ENCODE peak calls at places on chromosome 5, in four cellular contexts. K is astrocyte of the spinal cord, Q is aorta, F is left ventricle myocardium inferior. W is an unnamed sample.

GRCh38 chr5:179192185-179192890 is 132.2 kb downstream of the ZNF354C start:
- DNase-seq in K (no peak), Q (peak; percentile 57), F (no peak), W (no peak)

GRCh38 chr5:76561959-76562358 is 61.2 kb downstream of the F2RL2 start:
- DNase-seq in K (no peak), Q (no peak), F (no peak), W (no peak)

GRCh38 chr5:175654346-175654745 is 3.5 kb upstream of the HRH2 start:
- DNase-seq in K (no peak), Q (no peak), F (no peak), W (no peak)

GRCh38 chr5:157562111-157562581 is 13.4 kb downstream of the ADAM19 start:
- DNase-seq in K (peak; percentile 78), Q (peak; percentile 91), F (peak; percentile 84), W (peak; percentile 70)

GRCh38 chr5:131825404-131826013 is 28.7 kb upstream of the FNIP1 start:
- DNase-seq in K (no peak), Q (no peak), F (no peak), W (no peak)

GRCh38 chr5:129356846-129357245 is 103.3 kb upstream of the ADAMTS19 start:
- DNase-seq in K (no peak), Q (no peak), F (no peak), W (no peak)

GRCh38 chr5:151315998-151316597 is 12.5 kb upstream of the SLC36A3 start:
- DNase-seq in K (peak; percentile 61), Q (peak; percentile 89), F (peak; percentile 77), W (peak; percentile 86)

GRCh38 chr5:125058185-125058826 is 311.9 kb upstream of the ZNF608 start:
- DNase-seq in K (peak; percentile 44), Q (no peak), F (no peak), W (peak; percentile 57)

GRCh38 chr5:57368010-57368409 is 114.6 kb downstream of the ACTBL2 start:
- DNase-seq in K (no peak), Q (no peak), F (no peak), W (no peak)

GRCh38 chr5:76942581-76942980 is 10.3 kb upstream of the CRHBP start:
- DNase-seq in K (peak; percentile 80), Q (no peak), F (no peak), W (peak; percentile 95)

GRCh38 chr5:111227805-111228204 is 3.6 kb downstream of the CAMK4 start:
- DNase-seq in K (peak; percentile 68), Q (no peak), F (no peak), W (peak; percentile 83)

GRCh38 chr5:53946405-53947100 is 363.8 kb downstream of the ARL15 start:
- DNase-seq in K (no peak), Q (no peak), F (no peak), W (no peak)

GRCh38 chr5:137582218-137582617 is 83.1 kb upstream of the SPOCK1 start:
- DNase-seq in K (no peak), Q (no peak), F (no peak), W (no peak)

GRCh38 chr5:3000631-3001030 is 249.2 kb upstream of the IRX2 start:
- DNase-seq in K (no peak), Q (no peak), F (no peak), W (no peak)

GRCh38 chr5:177332896-177333260 is 18.6 kb downstream of the LMAN2 start:
- DNase-seq in K (no peak), Q (peak; percentile 68), F (no peak), W (no peak)

GRCh38 chr5:177966009-177966838 is 29.8 kb downstream of the PROP1 start:
- DNase-seq in K (no peak), Q (no peak), F (no peak), W (no peak)

GRCh38 chr5:1511037-1511436 is 12.7 kb downstream of the LPCAT1 start:
- DNase-seq in K (no peak), Q (peak; percentile 73), F (no peak), W (no peak)

GRCh38 chr5:57176350-57176857 is 2.5 kb downstream of the GPBP1 start:
- DNase-seq in K (peak; percentile 86), Q (no peak), F (no peak), W (peak; percentile 37)

GRCh38 chr5:59123595-59124561 is 541.0 kb downstream of the RAB3C start:
- DNase-seq in K (no peak), Q (no peak), F (no peak), W (no peak)

GRCh38 chr5:129392681-129393080 is 67.4 kb upstream of the ADAMTS19 start:
- DNase-seq in K (no peak), Q (no peak), F (no peak), W (no peak)

GRCh38 chr5:40681351-40682311 is 1.9 kb downstream of the PTGER4 start:
- DNase-seq in K (peak; percentile 42), Q (peak; percentile 81), F (peak; percentile 27), W (no peak)

GRCh38 chr5:40683351-40683750 is 3.6 kb downstream of the PTGER4 start:
- DNase-seq in K (no peak), Q (no peak), F (no peak), W (no peak)

GRCh38 chr5:40679998-40680681 is 425 bp downstream of the PTGER4 start:
- DNase-seq in K (no peak), Q (no peak), F (peak; percentile 28), W (no peak)

GRCh38 chr5:40680741-40681350 is 1.1 kb downstream of the PTGER4 start:
- DNase-seq in K (peak; percentile 54), Q (no peak), F (no peak), W (peak; percentile 56)

GRCh38 chr5:40682431-40683017 is 2.8 kb downstream of the PTGER4 start:
- DNase-seq in K (peak; percentile 36), Q (no peak), F (no peak), W (no peak)
- H3K4me3 ChIP-seq in K (peak overlapping the region; percentile 81), Q (no peak overlapping the region), F (peak overlapping the region; percentile 95), W (no peak overlapping the region)

GRCh38 chr5:135382131-135382530 is 16.9 kb downstream of the MACROH2A1 start:
- DNase-seq in K (no peak), Q (no peak), F (no peak), W (no peak)

GRCh38 chr5:135375040-135375439 is 24.0 kb downstream of the MACROH2A1 start:
- DNase-seq in K (no peak), Q (no peak), F (no peak), W (no peak)

GRCh38 chr5:135376961-135377621 is 21.9 kb downstream of the MACROH2A1 start:
- DNase-seq in K (no peak), Q (no peak), F (no peak), W (no peak)

GRCh38 chr5:135377751-135378680 is 21.0 kb downstream of the MACROH2A1 start:
- DNase-seq in K (no peak), Q (no peak), F (no peak), W (no peak)

DNA sequence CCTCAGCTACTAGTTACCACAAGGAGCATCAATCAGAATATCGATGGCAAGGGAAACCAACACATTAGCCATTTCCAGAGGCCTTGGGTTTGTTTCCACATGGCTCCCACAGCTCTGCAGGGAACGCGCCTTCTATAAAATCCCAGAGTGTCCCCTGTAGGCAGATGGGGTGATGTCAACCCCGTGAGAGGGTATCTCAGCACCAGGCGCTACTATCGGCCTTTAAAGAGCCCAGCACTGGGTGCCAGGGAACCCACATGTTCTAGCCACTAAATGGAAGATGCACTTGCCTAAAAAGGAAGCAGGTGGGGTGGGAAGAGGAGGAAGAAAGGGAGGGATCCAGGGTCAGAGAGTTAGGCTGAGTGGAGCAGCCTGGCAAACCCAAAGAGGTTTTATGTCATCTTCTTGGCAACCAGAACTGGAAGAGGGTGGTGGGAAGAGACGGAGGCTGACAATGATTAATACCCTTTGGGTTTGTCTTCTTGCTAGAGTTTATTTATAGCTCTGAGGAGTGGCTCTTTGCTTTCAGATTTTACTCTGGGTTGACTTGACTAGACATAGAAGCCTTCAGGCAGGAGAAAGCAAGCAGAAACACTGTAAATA is 19.9 kb downstream of the MACROH2A1 start:
- DNase-seq in K (peak; percentile 28), Q (no peak), F (no peak), W (peak; percentile 62)
- H3K4me3 ChIP-seq in K (no peak overlapping the region), Q (no peak overlapping the region), F (no peak overlapping the region), W (no peak overlapping the region)

DNA sequence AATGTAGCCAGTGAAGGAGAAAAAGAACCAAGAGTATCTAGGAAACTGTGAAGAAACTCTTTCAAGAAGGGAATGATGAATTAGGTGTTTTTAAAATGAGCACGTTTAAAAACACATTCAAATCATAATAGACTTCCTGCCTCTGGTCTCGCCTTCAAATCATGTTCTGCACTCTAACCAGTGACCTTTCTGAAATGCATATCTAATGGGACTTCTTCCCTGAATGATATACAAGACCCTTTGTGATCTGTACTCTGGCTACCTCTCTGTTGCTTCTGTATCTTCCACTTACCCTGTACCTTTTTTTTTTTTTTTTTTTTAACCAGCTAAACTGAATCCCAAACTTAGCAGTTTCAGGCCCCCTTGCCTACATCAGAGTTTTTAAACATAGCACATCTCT is 19.5 kb downstream of the SRFBP1 start:
- DNase-seq in K (no peak), Q (no peak), F (no peak), W (no peak)
- H3K4me3 ChIP-seq in K (no peak overlapping the region), Q (no peak overlapping the region), F (no peak overlapping the region), W (no peak overlapping the region)

GRCh38 chr5:117204926-117205869 is 630.6 kb upstream of the SEMA6A start:
- DNase-seq in K (no peak), Q (no peak), F (no peak), W (no peak)
- H3K4me3 ChIP-seq in K (no peak overlapping the region), Q (no peak overlapping the region), F (peak overlapping the region; percentile 34), W (no peak overlapping the region)

GRCh38 chr5:72159501-72159911 is 52.2 kb downstream of the MAP1B start:
- DNase-seq in K (peak; percentile 39), Q (no peak), F (no peak), W (no peak)
- H3K4me3 ChIP-seq in K (no peak overlapping the region), Q (no peak overlapping the region), F (no peak overlapping the region), W (no peak overlapping the region)